ENCODE peak calls at places on chromosomes 5 and 9, in ten cellular contexts. One of them, this sample, is unnamed.

GRCh38 chr5:95441631-95442030 is 50.5 kb downstream of the FAM81B start:
- DNase-seq in posterior vena cava: no peak
- DNase-seq in nucleus accumbens: no peak
- DNase-seq in activated naive CD4-positive, alpha-beta T cell treated with anti-CD3 and anti-CD28 coated beads, Interleukin-2, amount 50 U/mL, for 16 hours: no peak
- DNase-seq in astrocyte: no peak
- DNase-seq in fibroblast of the conjunctiva: no peak
- DNase-seq in DMS 273 treated with DMSO at 0.1 percent for 48 hours: no peak
- DNase-seq in HT-29: no peak
- DNase-seq in hippocampal formation: no peak
- DNase-seq in CD4-positive, CD25-positive, alpha-beta regulatory T cell: no peak
- DNase-seq in this sample: no peak

GRCh38 chr9:133238851-133239532 is 29.9 kb upstream of the OBP2B start:
- DNase-seq in posterior vena cava: no peak
- DNase-seq in nucleus accumbens: no peak
- DNase-seq in activated naive CD4-positive, alpha-beta T cell treated with anti-CD3 and anti-CD28 coated beads, Interleukin-2, amount 50 U/mL, for 16 hours: peak
- DNase-seq in astrocyte: no peak
- DNase-seq in fibroblast of the conjunctiva: peak
- DNase-seq in DMS 273 treated with DMSO at 0.1 percent for 48 hours: no peak
- DNase-seq in HT-29: peak
- DNase-seq in hippocampal formation: no peak
- DNase-seq in CD4-positive, CD25-positive, alpha-beta regulatory T cell: peak
- DNase-seq in this sample: peak

GRCh38 chr5:159504857-159505304 is 174.6 kb upstream of the IL12B start:
- DNase-seq in posterior vena cava: no peak
- DNase-seq in nucleus accumbens: no peak
- DNase-seq in activated naive CD4-positive, alpha-beta T cell treated with anti-CD3 and anti-CD28 coated beads, Interleukin-2, amount 50 U/mL, for 16 hours: no peak
- DNase-seq in astrocyte: peak
- DNase-seq in fibroblast of the conjunctiva: peak
- DNase-seq in DMS 273 treated with DMSO at 0.1 percent for 48 hours: peak
- DNase-seq in HT-29: no peak
- DNase-seq in hippocampal formation: peak
- DNase-seq in CD4-positive, CD25-positive, alpha-beta regulatory T cell: no peak
- DNase-seq in this sample: no peak

GRCh38 chr9:98117984-98118639 is 910 bp downstream of the TRIM14 start:
- DNase-seq in posterior vena cava: no peak
- DNase-seq in nucleus accumbens: no peak
- DNase-seq in activated naive CD4-positive, alpha-beta T cell treated with anti-CD3 and anti-CD28 coated beads, Interleukin-2, amount 50 U/mL, for 16 hours: peak
- DNase-seq in astrocyte: no peak
- DNase-seq in fibroblast of the conjunctiva: no peak
- DNase-seq in DMS 273 treated with DMSO at 0.1 percent for 48 hours: peak
- DNase-seq in HT-29: peak
- DNase-seq in hippocampal formation: no peak
- DNase-seq in CD4-positive, CD25-positive, alpha-beta regulatory T cell: peak
- DNase-seq in this sample: no peak

GRCh38 chr5:140806834-140807775 is at the start of gene PCDHA4:
- DNase-seq in posterior vena cava: no peak
- DNase-seq in nucleus accumbens: peak
- DNase-seq in activated naive CD4-positive, alpha-beta T cell treated with anti-CD3 and anti-CD28 coated beads, Interleukin-2, amount 50 U/mL, for 16 hours: no peak
- DNase-seq in astrocyte: no peak
- DNase-seq in fibroblast of the conjunctiva: no peak
- DNase-seq in DMS 273 treated with DMSO at 0.1 percent for 48 hours: no peak
- DNase-seq in HT-29: no peak
- DNase-seq in hippocampal formation: peak
- DNase-seq in CD4-positive, CD25-positive, alpha-beta regulatory T cell: peak
- DNase-seq in this sample: no peak

GRCh38 chr5:143758750-143759149 is 53.2 kb upstream of the HMHB1 start:
- DNase-seq in posterior vena cava: no peak
- DNase-seq in nucleus accumbens: no peak
- DNase-seq in activated naive CD4-positive, alpha-beta T cell treated with anti-CD3 and anti-CD28 coated beads, Interleukin-2, amount 50 U/mL, for 16 hours: no peak
- DNase-seq in astrocyte: no peak
- DNase-seq in fibroblast of the conjunctiva: no peak
- DNase-seq in DMS 273 treated with DMSO at 0.1 percent for 48 hours: no peak
- DNase-seq in HT-29: no peak
- DNase-seq in hippocampal formation: no peak
- DNase-seq in CD4-positive, CD25-positive, alpha-beta regulatory T cell: no peak
- DNase-seq in this sample: no peak

GRCh38 chr5:150339165-150339564 is 18.3 kb upstream of the TCOF1 start:
- DNase-seq in posterior vena cava: no peak
- DNase-seq in nucleus accumbens: peak
- DNase-seq in activated naive CD4-positive, alpha-beta T cell treated with anti-CD3 and anti-CD28 coated beads, Interleukin-2, amount 50 U/mL, for 16 hours: no peak
- DNase-seq in astrocyte: no peak
- DNase-seq in fibroblast of the conjunctiva: no peak
- DNase-seq in DMS 273 treated with DMSO at 0.1 percent for 48 hours: peak
- DNase-seq in HT-29: no peak
- DNase-seq in hippocampal formation: peak
- DNase-seq in CD4-positive, CD25-positive, alpha-beta regulatory T cell: no peak
- DNase-seq in this sample: no peak

GRCh38 chr9:36597412-36598178 is 24.9 kb downstream of the MELK start:
- DNase-seq in posterior vena cava: no peak
- DNase-seq in nucleus accumbens: no peak
- DNase-seq in activated naive CD4-positive, alpha-beta T cell treated with anti-CD3 and anti-CD28 coated beads, Interleukin-2, amount 50 U/mL, for 16 hours: no peak
- DNase-seq in astrocyte: peak
- DNase-seq in fibroblast of the conjunctiva: peak
- DNase-seq in DMS 273 treated with DMSO at 0.1 percent for 48 hours: no peak
- DNase-seq in HT-29: peak
- DNase-seq in hippocampal formation: no peak
- DNase-seq in CD4-positive, CD25-positive, alpha-beta regulatory T cell: peak
- DNase-seq in this sample: no peak

GRCh38 chr5:145347026-145347616 is 488.0 kb downstream of the PRELID2 start:
- DNase-seq in posterior vena cava: no peak
- DNase-seq in nucleus accumbens: no peak
- DNase-seq in activated naive CD4-positive, alpha-beta T cell treated with anti-CD3 and anti-CD28 coated beads, Interleukin-2, amount 50 U/mL, for 16 hours: no peak
- DNase-seq in astrocyte: peak
- DNase-seq in fibroblast of the conjunctiva: peak
- DNase-seq in DMS 273 treated with DMSO at 0.1 percent for 48 hours: no peak
- DNase-seq in HT-29: peak
- DNase-seq in hippocampal formation: no peak
- DNase-seq in CD4-positive, CD25-positive, alpha-beta regulatory T cell: no peak
- DNase-seq in this sample: no peak

GRCh38 chr9:15213249-15213648 is 93.8 kb downstream of the TTC39B start:
- DNase-seq in posterior vena cava: no peak
- DNase-seq in nucleus accumbens: no peak
- DNase-seq in activated naive CD4-positive, alpha-beta T cell treated with anti-CD3 and anti-CD28 coated beads, Interleukin-2, amount 50 U/mL, for 16 hours: no peak
- DNase-seq in astrocyte: no peak
- DNase-seq in fibroblast of the conjunctiva: no peak
- DNase-seq in DMS 273 treated with DMSO at 0.1 percent for 48 hours: no peak
- DNase-seq in HT-29: no peak
- DNase-seq in hippocampal formation: no peak
- DNase-seq in CD4-positive, CD25-positive, alpha-beta regulatory T cell: no peak
- DNase-seq in this sample: no peak

GRCh38 chr9:123848447-123849085 is 81.4 kb downstream of the DENND1A start:
- DNase-seq in posterior vena cava: no peak
- DNase-seq in nucleus accumbens: no peak
- DNase-seq in activated naive CD4-positive, alpha-beta T cell treated with anti-CD3 and anti-CD28 coated beads, Interleukin-2, amount 50 U/mL, for 16 hours: no peak
- DNase-seq in astrocyte: no peak
- DNase-seq in fibroblast of the conjunctiva: no peak
- DNase-seq in DMS 273 treated with DMSO at 0.1 percent for 48 hours: no peak
- DNase-seq in HT-29: no peak
- DNase-seq in hippocampal formation: no peak
- DNase-seq in CD4-positive, CD25-positive, alpha-beta regulatory T cell: no peak
- DNase-seq in this sample: no peak

GRCh38 chr9:127347831-127348699 is 48.9 kb upstream of the SLC2A8 start:
- DNase-seq in posterior vena cava: no peak
- DNase-seq in nucleus accumbens: no peak
- DNase-seq in activated naive CD4-positive, alpha-beta T cell treated with anti-CD3 and anti-CD28 coated beads, Interleukin-2, amount 50 U/mL, for 16 hours: no peak
- DNase-seq in astrocyte: peak
- DNase-seq in fibroblast of the conjunctiva: peak
- DNase-seq in DMS 273 treated with DMSO at 0.1 percent for 48 hours: no peak
- DNase-seq in HT-29: peak
- DNase-seq in hippocampal formation: peak
- DNase-seq in CD4-positive, CD25-positive, alpha-beta regulatory T cell: no peak
- DNase-seq in this sample: no peak

GRCh38 chr9:113602126-113603119 is 138.9 kb downstream of the RGS3 start:
- DNase-seq in posterior vena cava: peak
- DNase-seq in nucleus accumbens: no peak
- DNase-seq in activated naive CD4-positive, alpha-beta T cell treated with anti-CD3 and anti-CD28 coated beads, Interleukin-2, amount 50 U/mL, for 16 hours: peak
- DNase-seq in astrocyte: peak
- DNase-seq in fibroblast of the conjunctiva: peak
- DNase-seq in DMS 273 treated with DMSO at 0.1 percent for 48 hours: peak
- DNase-seq in HT-29: no peak
- DNase-seq in hippocampal formation: no peak
- DNase-seq in CD4-positive, CD25-positive, alpha-beta regulatory T cell: peak
- DNase-seq in this sample: peak